ENCODE peak calls at places on chromosomes 7 and 10, in ten cellular contexts. X is brain microvascular endothelial cell; F is osteocyte; E is stimulated activated CD8-positive, alpha-beta memory T cell treated with anti-CD3 and anti-CD28 coated beads, Interleukin-12 subunit alpha, Interleukin-12 subunit beta, amount 100 ng/mL, for 4 hours; G is HFF-Myc; U is small intestine; V is dorsolateral prefrontal cortex; C is stomach; J is AML-193; D is fibroblast of mammary gland. L is an unnamed sample.

GRCh38 chr7:74292757-74293576 is 3.8 kb downstream of the CLIP2 start:
- DNase-seq in X (no peak), F (no peak), E (no peak), G (no peak), U (peak; percentile 99), V (no peak), C (peak; percentile 85), J (no peak), D (no peak), L (no peak)

GRCh38 chr10:130770018-130770630 is 541.4 kb downstream of the TCERG1L start:
- DNase-seq in X (no peak), F (no peak), E (no peak), G (no peak), U (no peak), V (no peak), C (no peak), J (no peak), D (no peak), L (no peak)

GRCh38 chr7:11298220-11298619 is 324.5 kb downstream of the PHF14 start:
- DNase-seq in X (no peak), F (no peak), E (no peak), G (no peak), U (no peak), V (no peak), C (no peak), J (no peak), D (no peak), L (no peak)

GRCh38 chr10:97851341-97852001 is 1.8 kb downstream of the GOLGA7B start:
- DNase-seq in X (no peak), F (no peak), E (no peak), G (no peak), U (no peak), V (peak; percentile 75), C (no peak), J (peak; percentile 29), D (no peak), L (no peak)

GRCh38 chr7:66950311-66950710 is 29.3 kb downstream of the TMEM248 start:
- DNase-seq in X (no peak), F (no peak), E (no peak), G (no peak), U (no peak), V (no peak), C (no peak), J (no peak), D (peak; percentile 12), L (no peak)

GRCh38 chr10:118812393-118812740 is 57.6 kb upstream of the CACUL1 start:
- DNase-seq in X (no peak), F (no peak), E (no peak), G (no peak), U (no peak), V (no peak), C (peak; percentile 10), J (no peak), D (no peak), L (no peak)

GRCh38 chr7:34523233-34523918 is 134.6 kb upstream of the NPSR1 start:
- DNase-seq in X (peak; percentile 65), F (no peak), E (no peak), G (no peak), U (no peak), V (no peak), C (no peak), J (no peak), D (peak; percentile 1), L (no peak)

GRCh38 chr7:11753441-11753840 is 78.6 kb downstream of the THSD7A start:
- DNase-seq in X (no peak), F (no peak), E (no peak), G (no peak), U (no peak), V (no peak), C (no peak), J (no peak), D (no peak), L (no peak)

GRCh38 chr7:2698581-2699288 is 10.7 kb downstream of the AMZ1 start:
- DNase-seq in X (no peak), F (no peak), E (peak; percentile 54), G (no peak), U (peak; percentile 38), V (no peak), C (no peak), J (no peak), D (no peak), L (no peak)

GRCh38 chr10:14936584-14936983 is 17.3 kb downstream of the DCLRE1C start:
- DNase-seq in X (peak; percentile 34), F (no peak), E (no peak), G (no peak), U (no peak), V (no peak), C (no peak), J (no peak), D (no peak), L (no peak)

GRCh38 chr7:22700559-22701002 is 26.4 kb upstream of the IL6 start:
- DNase-seq in X (peak; percentile 75), F (no peak), E (no peak), G (no peak), U (no peak), V (no peak), C (no peak), J (peak; percentile 19), D (peak; percentile 77), L (no peak)

GRCh38 chr7:26958834-26959233 is 94.4 kb upstream of the SKAP2 start:
- DNase-seq in X (peak; percentile 79), F (no peak), E (no peak), G (no peak), U (no peak), V (no peak), C (no peak), J (no peak), D (peak; percentile 98), L (no peak)

GRCh38 chr10:33129181-33129928 is 171.3 kb upstream of the ITGB1 start:
- DNase-seq in X (peak; percentile 89), F (no peak), E (no peak), G (no peak), U (no peak), V (no peak), C (no peak), J (no peak), D (peak; percentile 96), L (no peak)

GRCh38 chr7:29285451-29285807 is 90.9 kb downstream of the CHN2 start:
- DNase-seq in X (peak; percentile 96), F (no peak), E (peak; percentile 19), G (peak; percentile 90), U (peak; percentile 27), V (no peak), C (no peak), J (peak; percentile 81), D (peak; percentile 96), L (no peak)

GRCh38 chr7:19617921-19618320 is 90.9 kb downstream of the POLR1F start:
- DNase-seq in X (no peak), F (no peak), E (no peak), G (no peak), U (no peak), V (no peak), C (no peak), J (no peak), D (peak; percentile 79), L (no peak)

GRCh38 chr10:84224411-84225028 is 824 bp downstream of the LRIT2 start:
- DNase-seq in X (no peak), F (no peak), E (no peak), G (no peak), U (no peak), V (no peak), C (no peak), J (no peak), D (no peak), L (no peak)

GRCh38 chr7:105718511-105718925 is 137.2 kb upstream of the EFCAB10 start:
- DNase-seq in X (no peak), F (no peak), E (no peak), G (no peak), U (no peak), V (no peak), C (peak; percentile 43), J (peak; percentile 58), D (no peak), L (no peak)

GRCh38 chr7:143391462-143392404 is 10.6 kb downstream of the ZYX start:
- DNase-seq in X (peak; percentile 55), F (no peak), E (no peak), G (no peak), U (peak; percentile 59), V (no peak), C (peak; percentile 60), J (no peak), D (peak; percentile 94), L (peak; percentile 66)

GRCh38 chr10:110576220-110576619 is 8.7 kb downstream of the SMC3 start:
- DNase-seq in X (peak; percentile 70), F (no peak), E (no peak), G (peak; percentile 32), U (no peak), V (no peak), C (no peak), J (no peak), D (peak; percentile 90), L (no peak)

GRCh38 chr7:96674565-96674964 is 35.1 kb downstream of the SEM1 start:
- DNase-seq in X (no peak), F (no peak), E (no peak), G (no peak), U (no peak), V (no peak), C (no peak), J (no peak), D (no peak), L (no peak)

GRCh38 chr10:11451640-11452260 is 159.7 kb downstream of the USP6NL start:
- DNase-seq in X (no peak), F (peak; percentile 48), E (no peak), G (no peak), U (no peak), V (no peak), C (no peak), J (no peak), D (no peak), L (no peak)

GRCh38 chr7:36527549-36527913 is 137.9 kb downstream of the ANLN start:
- DNase-seq in X (no peak), F (no peak), E (no peak), G (no peak), U (no peak), V (no peak), C (no peak), J (no peak), D (no peak), L (no peak)

GRCh38 chr7:102140952-102141370 is 145.7 kb upstream of the SH2B2 start:
- DNase-seq in X (no peak), F (no peak), E (no peak), G (no peak), U (no peak), V (no peak), C (no peak), J (peak; percentile 17), D (no peak), L (no peak)

GRCh38 chr7:27199820-27200760 is at the start of gene HOXA13:
- DNase-seq in X (no peak), F (peak; percentile 75), E (no peak), G (no peak), U (no peak), V (no peak), C (no peak), J (no peak), D (peak; percentile 17), L (peak; percentile 58)

GRCh38 chr10:33965795-33966581 is 631.5 kb upstream of the NRP1 start:
- DNase-seq in X (no peak), F (no peak), E (no peak), G (no peak), U (no peak), V (no peak), C (no peak), J (no peak), D (no peak), L (no peak)

GRCh38 chr10:92845926-92846325 is 2.4 kb upstream of the EXOC6 start:
- DNase-seq in X (no peak), F (no peak), E (no peak), G (no peak), U (no peak), V (no peak), C (no peak), J (peak; percentile 82), D (no peak), L (no peak)

GRCh38 chr10:60816624-60817023 is 38.3 kb downstream of the CDK1 start:
- DNase-seq in X (peak; percentile 73), F (no peak), E (no peak), G (peak; percentile 84), U (peak; percentile 75), V (peak; percentile 66), C (peak; percentile 32), J (peak; percentile 59), D (peak; percentile 87), L (no peak)

GRCh38 chr10:63671317-63671937 is 150.2 kb downstream of the REEP3 start:
- DNase-seq in X (no peak), F (no peak), E (no peak), G (peak; percentile 84), U (no peak), V (no peak), C (no peak), J (no peak), D (peak; percentile 95), L (no peak)